ENCODE peak calls at places on chromosomes 3 and 15, in four cellular contexts. One of them, this sample, is unnamed.

GRCh38 chr3:58222161-58222724 is 11.5 kb upstream of the DNASE1L3 start:
- DNase-seq in fibroblast of lung: no peak
- DNase-seq in ovary: no peak
- DNase-seq in mesothelial cell of epicardium: no peak
- DNase-seq in this sample: no peak

GRCh38 chr15:68550004-68550403 is 28.8 kb upstream of the CORO2B start:
- DNase-seq in fibroblast of lung: no peak
- DNase-seq in ovary: no peak
- DNase-seq in mesothelial cell of epicardium: no peak
- DNase-seq in this sample: no peak

GRCh38 chr3:46503194-46503924 is 5.6 kb downstream of the RTP3 start:
- DNase-seq in fibroblast of lung: no peak
- DNase-seq in ovary: no peak
- DNase-seq in mesothelial cell of epicardium: no peak
- DNase-seq in this sample: no peak

GRCh38 chr3:128975276-128975675 is 18.6 kb downstream of the CFAP92 start:
- DNase-seq in fibroblast of lung: no peak
- DNase-seq in ovary: no peak
- DNase-seq in mesothelial cell of epicardium: no peak
- DNase-seq in this sample: no peak

GRCh38 chr15:87753539-87753938 is 503.0 kb downstream of the NTRK3 start:
- DNase-seq in fibroblast of lung: no peak
- DNase-seq in ovary: no peak
- DNase-seq in mesothelial cell of epicardium: no peak
- DNase-seq in this sample: no peak

GRCh38 chr3:46677096-46677702 is 16.3 kb downstream of the ALS2CL start:
- DNase-seq in fibroblast of lung: peak; percentile 21
- DNase-seq in ovary: no peak
- DNase-seq in mesothelial cell of epicardium: no peak
- DNase-seq in this sample: no peak

GRCh38 chr15:42373274-42373673 is 14.0 kb downstream of the CAPN3 start:
- DNase-seq in fibroblast of lung: no peak
- DNase-seq in ovary: no peak
- DNase-seq in mesothelial cell of epicardium: no peak
- DNase-seq in this sample: no peak

GRCh38 chr3:161859870-161860450 is 363.4 kb downstream of the OTOL1 start:
- DNase-seq in fibroblast of lung: no peak
- DNase-seq in ovary: no peak
- DNase-seq in mesothelial cell of epicardium: no peak
- DNase-seq in this sample: no peak

GRCh38 chr3:81891496-81891895 is 130.1 kb upstream of the GBE1 start:
- DNase-seq in fibroblast of lung: peak; percentile 6
- DNase-seq in ovary: no peak
- DNase-seq in mesothelial cell of epicardium: no peak
- DNase-seq in this sample: no peak

GRCh38 chr3:118987466-118987865 is 47.2 kb downstream of the IGSF11 start:
- DNase-seq in fibroblast of lung: peak; percentile 39
- DNase-seq in ovary: peak; percentile 91
- DNase-seq in mesothelial cell of epicardium: no peak
- DNase-seq in this sample: no peak

GRCh38 chr15:68843425-68844311 is 23.0 kb upstream of the ANP32A start:
- DNase-seq in fibroblast of lung: peak; percentile 20
- DNase-seq in ovary: no peak
- DNase-seq in mesothelial cell of epicardium: no peak
- DNase-seq in this sample: peak; percentile 26

GRCh38 chr15:60539881-60540613 is 61.1 kb upstream of the ICE2 start:
- DNase-seq in fibroblast of lung: no peak
- DNase-seq in ovary: no peak
- DNase-seq in mesothelial cell of epicardium: no peak
- DNase-seq in this sample: no peak

GRCh38 chr3:39112113-39112512 is 4.6 kb downstream of the TTC21A start:
- DNase-seq in fibroblast of lung: no peak
- DNase-seq in ovary: no peak
- DNase-seq in mesothelial cell of epicardium: no peak
- DNase-seq in this sample: no peak

GRCh38 chr3:122421101-122421500 is 5.2 kb upstream of the WDR5B start:
- DNase-seq in fibroblast of lung: no peak
- DNase-seq in ovary: no peak
- DNase-seq in mesothelial cell of epicardium: no peak
- DNase-seq in this sample: no peak

GRCh38 chr3:185056908-185057307 is 96.0 kb downstream of the C3orf70 start:
- DNase-seq in fibroblast of lung: no peak
- DNase-seq in ovary: no peak
- DNase-seq in mesothelial cell of epicardium: no peak
- DNase-seq in this sample: no peak

GRCh38 chr3:12400795-12401194 is 83.5 kb upstream of the TSEN2 start:
- DNase-seq in fibroblast of lung: peak; percentile 91
- DNase-seq in ovary: no peak
- DNase-seq in mesothelial cell of epicardium: no peak
- DNase-seq in this sample: no peak
- TF ChIP-seq CTCF in fibroblast of lung: no peak
- TF ChIP-seq CTCF in ovary: no peak
- TF ChIP-seq CTCF in mesothelial cell of epicardium: no peak
- TF ChIP-seq CTCF in this sample: no peak

DNA sequence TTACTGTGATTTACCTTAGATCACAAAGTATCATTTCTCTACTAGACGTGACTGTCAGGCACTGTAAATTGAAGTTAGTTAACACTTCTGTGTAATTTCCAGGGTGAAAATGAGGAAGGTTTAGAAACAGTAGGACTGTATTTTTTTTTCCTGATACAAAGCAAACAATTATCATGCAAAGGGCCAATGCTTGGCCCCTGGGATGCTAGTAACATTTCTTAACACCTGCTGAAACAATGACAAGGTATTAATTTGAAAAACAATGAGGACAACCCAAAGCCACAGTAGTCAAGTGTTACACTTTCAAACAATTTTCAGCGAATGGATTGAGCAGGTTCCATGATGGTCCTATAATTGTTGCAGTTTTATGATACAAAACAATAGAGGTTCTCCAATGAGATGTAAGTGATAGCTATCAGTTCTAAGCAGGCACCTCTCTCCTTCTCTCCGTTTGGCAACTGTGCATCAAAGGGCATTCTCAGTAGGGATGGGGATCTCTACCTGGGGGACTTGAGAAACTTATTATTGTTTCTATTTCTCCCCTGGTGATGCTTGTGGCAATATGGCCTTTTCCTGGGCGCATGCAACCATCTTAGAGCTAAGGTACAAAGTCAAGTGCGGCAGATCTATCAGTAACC is 65.9 kb upstream of the FEZF2 start:
- DNase-seq in fibroblast of lung: no peak
- DNase-seq in ovary: no peak
- DNase-seq in mesothelial cell of epicardium: no peak
- DNase-seq in this sample: no peak
- TF ChIP-seq CTCF in fibroblast of lung: no peak
- TF ChIP-seq CTCF in ovary: no peak
- TF ChIP-seq CTCF in mesothelial cell of epicardium: no peak
- TF ChIP-seq CTCF in this sample: no peak

DNA sequence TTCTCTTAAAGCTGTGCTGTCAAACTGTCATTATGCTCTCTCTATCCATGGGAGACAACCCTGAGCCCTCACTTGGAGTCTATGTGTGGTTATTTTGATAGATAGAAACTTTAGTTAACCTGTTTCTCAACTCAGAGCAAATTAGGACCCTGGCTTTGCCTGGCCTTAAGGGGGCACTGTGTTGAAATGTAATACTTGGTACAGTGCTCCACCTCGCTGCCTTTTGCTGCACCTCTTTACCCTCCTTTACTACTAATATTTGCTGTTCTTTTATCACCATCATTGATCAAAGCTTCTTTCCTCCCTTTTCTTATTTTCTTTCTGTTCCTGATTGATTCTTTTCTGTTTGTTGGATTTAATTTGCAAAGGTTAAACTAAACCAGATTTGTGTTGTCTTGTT is 34.3 kb downstream of the STT3B start:
- DNase-seq in fibroblast of lung: no peak
- DNase-seq in ovary: no peak
- DNase-seq in mesothelial cell of epicardium: no peak
- DNase-seq in this sample: no peak
- TF ChIP-seq CTCF in fibroblast of lung: no peak
- TF ChIP-seq CTCF in ovary: no peak
- TF ChIP-seq CTCF in mesothelial cell of epicardium: peak; percentile 23
- TF ChIP-seq CTCF in this sample: no peak

GRCh38 chr3:86937306-86937791 is 53.6 kb downstream of the VGLL3 start:
- DNase-seq in fibroblast of lung: peak; percentile 94
- DNase-seq in ovary: no peak
- DNase-seq in mesothelial cell of epicardium: no peak
- DNase-seq in this sample: no peak
- TF ChIP-seq CTCF in fibroblast of lung: no peak
- TF ChIP-seq CTCF in ovary: no peak
- TF ChIP-seq CTCF in mesothelial cell of epicardium: no peak
- TF ChIP-seq CTCF in this sample: no peak

GRCh38 chr3:133494469-133494868 is 79.0 kb upstream of the CDV3 start:
- DNase-seq in fibroblast of lung: peak; percentile 24
- DNase-seq in ovary: no peak
- DNase-seq in mesothelial cell of epicardium: no peak
- DNase-seq in this sample: no peak
- TF ChIP-seq CTCF in fibroblast of lung: no peak
- TF ChIP-seq CTCF in ovary: no peak
- TF ChIP-seq CTCF in mesothelial cell of epicardium: peak; percentile 22
- TF ChIP-seq CTCF in this sample: no peak

GRCh38 chr15:29623240-29623639 is 199.0 kb downstream of the TJP1 start:
- DNase-seq in fibroblast of lung: no peak
- DNase-seq in ovary: no peak
- DNase-seq in mesothelial cell of epicardium: no peak
- DNase-seq in this sample: no peak
- TF ChIP-seq CTCF in fibroblast of lung: no peak
- TF ChIP-seq CTCF in ovary: no peak
- TF ChIP-seq CTCF in mesothelial cell of epicardium: no peak
- TF ChIP-seq CTCF in this sample: no peak

GRCh38 chr3:186514296-186515002 is 29.7 kb downstream of the CRYGS start:
- DNase-seq in fibroblast of lung: no peak
- DNase-seq in ovary: no peak
- DNase-seq in mesothelial cell of epicardium: no peak
- DNase-seq in this sample: no peak
- TF ChIP-seq CTCF in fibroblast of lung: no peak
- TF ChIP-seq CTCF in ovary: no peak
- TF ChIP-seq CTCF in mesothelial cell of epicardium: peak; percentile 46
- TF ChIP-seq CTCF in this sample: no peak

GRCh38 chr15:74955017-74955416 is 1.6 kb downstream of the RPP25 start:
- DNase-seq in fibroblast of lung: no peak
- DNase-seq in ovary: peak; percentile 29
- DNase-seq in mesothelial cell of epicardium: no peak
- DNase-seq in this sample: no peak

GRCh38 chr15:74956648-74957300 is at the start of gene RPP25:
- DNase-seq in fibroblast of lung: peak; percentile 53
- DNase-seq in ovary: peak; percentile 80
- DNase-seq in mesothelial cell of epicardium: peak; percentile 29
- DNase-seq in this sample: peak; percentile 73

GRCh38 chr15:74954515-74954914 is 2.1 kb downstream of the RPP25 start:
- DNase-seq in fibroblast of lung: peak; percentile 85
- DNase-seq in ovary: peak; percentile 80
- DNase-seq in mesothelial cell of epicardium: no peak
- DNase-seq in this sample: no peak

GRCh38 chr15:74957301-74958035 is 896 bp upstream of the RPP25 start:
- DNase-seq in fibroblast of lung: no peak
- DNase-seq in ovary: no peak
- DNase-seq in mesothelial cell of epicardium: no peak
- DNase-seq in this sample: no peak

GRCh38 chr15:74955796-74956647 is 550 bp downstream of the RPP25 start:
- DNase-seq in fibroblast of lung: peak; percentile 53
- DNase-seq in ovary: peak; percentile 83
- DNase-seq in mesothelial cell of epicardium: peak; percentile 27
- DNase-seq in this sample: peak; percentile 69
- TF ChIP-seq CTCF in fibroblast of lung: no peak
- TF ChIP-seq CTCF in ovary: peak; percentile 75
- TF ChIP-seq CTCF in mesothelial cell of epicardium: no peak
- TF ChIP-seq CTCF in this sample: no peak

GRCh38 chr15:85337398-85338074 is 42.9 kb upstream of the AKAP13 start:
- DNase-seq in fibroblast of lung: no peak
- DNase-seq in ovary: no peak
- DNase-seq in mesothelial cell of epicardium: no peak
- DNase-seq in this sample: no peak

GRCh38 chr15:85333132-85333831 is 47.1 kb upstream of the AKAP13 start:
- DNase-seq in fibroblast of lung: peak; percentile 98
- DNase-seq in ovary: no peak
- DNase-seq in mesothelial cell of epicardium: no peak
- DNase-seq in this sample: no peak

GRCh38 chr15:85334241-85334640 is 46.2 kb upstream of the AKAP13 start:
- DNase-seq in fibroblast of lung: no peak
- DNase-seq in ovary: no peak
- DNase-seq in mesothelial cell of epicardium: no peak
- DNase-seq in this sample: no peak

GRCh38 chr15:85336870-85337269 is 43.5 kb upstream of the AKAP13 start:
- DNase-seq in fibroblast of lung: no peak
- DNase-seq in ovary: no peak
- DNase-seq in mesothelial cell of epicardium: no peak
- DNase-seq in this sample: no peak

GRCh38 chr15:85335193-85335939 is 45.0 kb upstream of the AKAP13 start:
- DNase-seq in fibroblast of lung: no peak
- DNase-seq in ovary: no peak
- DNase-seq in mesothelial cell of epicardium: no peak
- DNase-seq in this sample: no peak
- TF ChIP-seq CTCF in fibroblast of lung: no peak
- TF ChIP-seq CTCF in ovary: no peak
- TF ChIP-seq CTCF in mesothelial cell of epicardium: no peak
- TF ChIP-seq CTCF in this sample: no peak

DNA sequence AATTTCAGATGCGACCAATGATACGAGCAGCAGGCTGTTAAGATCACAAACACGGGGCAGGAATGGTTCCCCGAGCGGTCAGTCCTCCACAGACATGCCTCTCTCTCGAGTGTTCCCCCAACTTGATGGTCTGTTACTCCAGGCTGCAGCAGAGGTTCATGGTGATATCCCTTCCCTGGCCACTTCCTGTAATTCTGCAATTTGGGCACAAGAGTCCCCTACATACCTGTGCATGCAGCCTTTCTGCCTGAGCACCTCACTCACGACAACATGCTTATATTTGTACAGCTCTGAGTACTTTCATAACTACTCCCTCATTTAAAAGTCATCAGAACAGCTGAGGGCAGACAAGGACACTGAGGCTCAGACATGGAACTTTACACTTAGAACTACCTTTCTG is 408.1 kb upstream of the NR2F2 start:
- DNase-seq in fibroblast of lung: no peak
- DNase-seq in ovary: no peak
- DNase-seq in mesothelial cell of epicardium: no peak
- DNase-seq in this sample: no peak
- TF ChIP-seq CTCF in fibroblast of lung: no peak
- TF ChIP-seq CTCF in ovary: no peak
- TF ChIP-seq CTCF in mesothelial cell of epicardium: no peak
- TF ChIP-seq CTCF in this sample: no peak

This sample was measured in activated B cell treated with CpG ODN at 0.5 μM for 24 hours.